ENCODE peak calls at places on chromosomes 11 and 22, in seven cellular contexts. Q is stimulated activated CD4-positive, alpha-beta T cell treated with anti-CD3 and anti-CD28 coated beads, Interleukin-12 subunit alpha, Interleukin-12 subunit beta, amount 100 ng/mL, for 4 hours; Y is H7; U is HS-5; F is RCC 7860; K is GM23248; Z is activated CD4-positive, alpha-beta T cell treated with anti-CD3 and anti-CD28 coated beads for 48 hours. J is an unnamed sample.

GRCh38 chr11:72625746-72626636 is 48.2 kb downstream of the PDE2A start:
- DNase-seq in Q (no peak), Y (peak; percentile 85), U (no peak), F (no peak), K (no peak), Z (no peak), J (no peak)

GRCh38 chr22:49363526-49364230 is 464.0 kb downstream of the BRD1 start:
- DNase-seq in Q (no peak), Y (no peak), U (no peak), F (no peak), K (no peak), Z (no peak), J (no peak)

GRCh38 chr11:12207384-12208150 is 97.2 kb downstream of the MICAL2 start:
- DNase-seq in Q (peak; percentile 31), Y (no peak), U (no peak), F (peak; percentile 84), K (peak; percentile 66), Z (peak; percentile 74), J (peak; percentile 84)

GRCh38 chr11:66739983-66740382 is 11.0 kb upstream of the SPTBN2 start:
- DNase-seq in Q (no peak), Y (no peak), U (peak; percentile 50), F (no peak), K (peak; percentile 59), Z (no peak), J (no peak)

GRCh38 chr11:119101367-119101758 is 290 bp downstream of the DPAGT1 start:
- DNase-seq in Q (no peak), Y (peak; percentile 73), U (no peak), F (no peak), K (no peak), Z (peak; percentile 48), J (peak; percentile 62)

GRCh38 chr22:26579331-26579886 is 10.5 kb downstream of the TPST2 start:
- DNase-seq in Q (peak; percentile 33), Y (no peak), U (no peak), F (no peak), K (no peak), Z (peak; percentile 66), J (peak; percentile 77)

GRCh38 chr11:36073411-36074203 is 129.7 kb downstream of the LDLRAD3 start:
- DNase-seq in Q (no peak), Y (no peak), U (peak; percentile 29), F (no peak), K (peak; percentile 69), Z (no peak), J (no peak)

GRCh38 chr11:22875869-22876473 is 15.7 kb upstream of the CCDC179 start:
- DNase-seq in Q (peak; percentile 48), Y (peak; percentile 40), U (peak; percentile 69), F (peak; percentile 66), K (peak; percentile 94), Z (peak; percentile 70), J (peak; percentile 58)

GRCh38 chr11:63680842-63681207 is 475 bp upstream of the RTN3 start:
- DNase-seq in Q (peak; percentile 17), Y (peak; percentile 30), U (no peak), F (no peak), K (peak; percentile 30), Z (peak; percentile 18), J (peak; percentile 58)

GRCh38 chr11:9228086-9228485 is 37.1 kb downstream of the DENND5A start:
- DNase-seq in Q (no peak), Y (no peak), U (no peak), F (no peak), K (no peak), Z (no peak), J (no peak)

GRCh38 chr11:134100171-134100570 is 31.3 kb downstream of the JAM3 start:
- DNase-seq in Q (no peak), Y (no peak), U (no peak), F (no peak), K (no peak), Z (no peak), J (no peak)

GRCh38 chr22:47757741-47758140 is 995.3 kb downstream of the TBC1D22A start:
- DNase-seq in Q (no peak), Y (no peak), U (no peak), F (no peak), K (no peak), Z (no peak), J (no peak)

GRCh38 chr22:27461470-27461869 is 340.1 kb downstream of the MN1 start:
- DNase-seq in Q (no peak), Y (peak; percentile 79), U (peak; percentile 83), F (peak; percentile 93), K (peak; percentile 96), Z (no peak), J (no peak)

GRCh38 chr11:82790723-82791487 is 57.2 kb upstream of the FAM181B start:
- DNase-seq in Q (no peak), Y (no peak), U (no peak), F (no peak), K (no peak), Z (no peak), J (no peak)

GRCh38 chr11:15333407-15333806 is 218.7 kb downstream of the INSC start:
- DNase-seq in Q (no peak), Y (no peak), U (no peak), F (no peak), K (no peak), Z (no peak), J (no peak)

GRCh38 chr11:60085909-60086308 is 2.6 kb upstream of the MS4A2 start:
- DNase-seq in Q (no peak), Y (no peak), U (no peak), F (no peak), K (no peak), Z (no peak), J (no peak)

GRCh38 chr11:130827697-130828377 is 88.4 kb downstream of the SNX19 start:
- DNase-seq in Q (no peak), Y (peak; percentile 91), U (no peak), F (peak; percentile 80), K (peak; percentile 95), Z (peak; percentile 33), J (peak; percentile 47)

GRCh38 chr11:99505319-99505718 is 484.6 kb downstream of the CNTN5 start:
- DNase-seq in Q (no peak), Y (no peak), U (peak; percentile 71), F (no peak), K (peak; percentile 28), Z (no peak), J (no peak)

GRCh38 chr11:59918987-59919589 is 19.1 kb upstream of the OOSP1 start:
- DNase-seq in Q (no peak), Y (peak; percentile 42), U (peak; percentile 62), F (peak; percentile 24), K (peak; percentile 85), Z (peak; percentile 38), J (peak; percentile 33)

GRCh38 chr11:120326845-120327281 is 1.8 kb downstream of the TLCD5 start:
- DNase-seq in Q (no peak), Y (no peak), U (no peak), F (peak; percentile 21), K (no peak), Z (no peak), J (no peak)

GRCh38 chr11:61700221-61700620 is 20.0 kb downstream of the DAGLA start:
- DNase-seq in Q (no peak), Y (no peak), U (peak; percentile 19), F (peak; percentile 79), K (peak; percentile 77), Z (no peak), J (no peak)

GRCh38 chr11:112173152-112173551 is 2.2 kb upstream of the BCO2 start:
- DNase-seq in Q (no peak), Y (no peak), U (no peak), F (no peak), K (peak; percentile 64), Z (no peak), J (no peak)

GRCh38 chr22:19440411-19441195 is 6.9 kb downstream of the C22orf39 start:
- DNase-seq in Q (no peak), Y (no peak), U (no peak), F (no peak), K (no peak), Z (no peak), J (no peak)

GRCh38 chr22:46936378-46936916 is 174.0 kb downstream of the TBC1D22A start:
- DNase-seq in Q (no peak), Y (no peak), U (no peak), F (peak; percentile 74), K (peak; percentile 26), Z (no peak), J (no peak)

GRCh38 chr11:62402226-62402625 is 16.6 kb upstream of the SCGB1A1 start:
- DNase-seq in Q (peak; percentile 55), Y (no peak), U (no peak), F (no peak), K (peak; percentile 57), Z (peak; percentile 60), J (peak; percentile 71)

GRCh38 chr11:18368236-18368635 is 26.1 kb upstream of the LDHA start:
- DNase-seq in Q (no peak), Y (no peak), U (no peak), F (peak; percentile 33), K (peak; percentile 89), Z (no peak), J (no peak)

GRCh38 chr11:69663326-69663725 is 11.8 kb downstream of the LTO1 start:
- DNase-seq in Q (no peak), Y (peak; percentile 22), U (no peak), F (no peak), K (no peak), Z (no peak), J (no peak)

GRCh38 chr11:114612686-114613085 is 17.1 kb upstream of the NXPE4 start:
- DNase-seq in Q (no peak), Y (no peak), U (no peak), F (no peak), K (no peak), Z (no peak), J (no peak)

GRCh38 chr11:72241290-72241781 is 2.6 kb downstream of the PHOX2A start:
- DNase-seq in Q (no peak), Y (peak; percentile 81), U (no peak), F (no peak), K (no peak), Z (no peak), J (no peak)

GRCh38 chr11:16876053-16876752 is 137.8 kb downstream of the C11orf58 start:
- DNase-seq in Q (no peak), Y (no peak), U (no peak), F (no peak), K (no peak), Z (no peak), J (no peak)

GRCh38 chr11:36008576-36008975 is 64.7 kb downstream of the LDLRAD3 start:
- DNase-seq in Q (no peak), Y (no peak), U (no peak), F (no peak), K (peak; percentile 18), Z (no peak), J (no peak)

GRCh38 chr22:30187726-30188407 is 58.7 kb downstream of the LIF start:
- DNase-seq in Q (no peak), Y (no peak), U (no peak), F (no peak), K (peak; percentile 15), Z (no peak), J (peak; percentile 42)